ENCODE peak calls at places on chromosome 19, in eight cellular contexts. J is hypothalamus, D is smooth muscle cell of the brain vasculature, N is fibroblast of mammary gland, E is astrocyte, I is spleen, S is lower lobe of right lung, Q is bronchial epithelial cell. T is an unnamed sample.

GRCh38 chr19:56252699-56253422 is 19.7 kb upstream of the EDDM13 start:
- DNase-seq in I (peak), D (peak), Q (peak), N (peak), S (peak), J (no peak), E (peak), T (no peak)

GRCh38 chr19:38870612-38871011 is 7.5 kb downstream of the RINL start:
- DNase-seq in I (peak), S (no peak), J (no peak), N (no peak), Q (no peak), E (no peak), D (no peak), T (no peak)

GRCh38 chr19:10270180-10270615 is 722 bp upstream of the ICAM1 start:
- DNase-seq in S (peak), I (peak), N (no peak), D (no peak), J (no peak), Q (no peak), E (no peak), T (no peak)

GRCh38 chr19:12828494-12828893 is 5.9 kb downstream of the RTBDN start:
- DNase-seq in N (peak), D (no peak), E (no peak), I (no peak), J (no peak), Q (no peak), S (no peak), T (no peak)

GRCh38 chr19:19434483-19435045 is 29.1 kb downstream of the GATAD2A start:
- DNase-seq in E (peak), J (no peak), S (no peak), Q (no peak), D (no peak), I (no peak), N (peak), T (no peak)

GRCh38 chr19:46428278-46429141 is at the start of gene PNMA8C:
- DNase-seq in S (peak), Q (no peak), N (peak), I (peak), E (peak), D (no peak), J (peak), T (no peak)

GRCh38 chr19:29878973-29879654 is 62.9 kb upstream of the URI1 start:
- DNase-seq in E (peak), D (no peak), N (peak), I (peak), J (no peak), Q (peak), S (no peak), T (peak)

GRCh38 chr19:12000152-12000981 is 35.1 kb downstream of the ZNF433 start:
- DNase-seq in I (no peak), J (no peak), E (peak), D (no peak), Q (peak), N (peak), S (no peak), T (no peak)

GRCh38 chr19:1136918-1137317 is 33.1 kb downstream of the GPX4 start:
- DNase-seq in E (no peak), S (no peak), Q (no peak), I (no peak), J (no peak), D (no peak), N (no peak), T (no peak)

GRCh38 chr19:805600-806550 is 8.6 kb downstream of the PTBP1 start:
- DNase-seq in S (peak), J (no peak), I (no peak), Q (no peak), N (no peak), E (no peak), D (no peak), T (no peak)

GRCh38 chr19:42327381-42327780 is 1.9 kb downstream of the MEGF8 start:
- DNase-seq in S (no peak), I (no peak), N (no peak), E (no peak), J (no peak), Q (no peak), D (no peak), T (no peak)

GRCh38 chr19:29528350-29528945 is 2.7 kb downstream of the VSTM2B start:
- DNase-seq in D (peak), E (peak), S (no peak), Q (peak), N (peak), J (peak), I (peak), T (no peak)

GRCh38 chr19:52296400-52296772 is 583 bp upstream of the ZNF480 start:
- DNase-seq in I (no peak), E (no peak), Q (no peak), S (no peak), N (no peak), J (no peak), D (no peak), T (no peak)

GRCh38 chr19:17513801-17514200 is 2.4 kb downstream of the PGLS start:
- DNase-seq in D (no peak), N (no peak), J (no peak), E (peak), S (no peak), I (no peak), Q (no peak), T (no peak)

GRCh38 chr19:3531716-3532115 is 7.3 kb upstream of the TEKTIP1 start:
- DNase-seq in S (no peak), E (no peak), D (no peak), I (no peak), N (no peak), J (no peak), Q (no peak), T (no peak)

GRCh38 chr19:55149078-55150003 is at the start of gene TNNT1:
- DNase-seq in D (no peak), I (no peak), E (no peak), N (no peak), Q (no peak), S (no peak), J (no peak), T (no peak)

GRCh38 chr19:21786931-21787330 is 19.6 kb upstream of the ZNF100 start:
- DNase-seq in S (no peak), N (no peak), E (no peak), I (no peak), D (no peak), J (no peak), Q (no peak), T (no peak)

GRCh38 chr19:40642757-40643325 is 41.7 kb downstream of the LTBP4 start:
- DNase-seq in N (peak), Q (no peak), E (no peak), S (no peak), D (no peak), J (no peak), I (no peak), T (no peak)

GRCh38 chr19:12450817-12451216 is 10.0 kb upstream of the ZNF443 start:
- DNase-seq in N (no peak), J (no peak), Q (no peak), S (no peak), E (no peak), I (no peak), D (no peak), T (no peak)

GRCh38 chr19:13195678-13196077 is 45.5 kb downstream of the IER2 start:
- DNase-seq in I (peak), E (no peak), S (peak), D (no peak), N (no peak), Q (no peak), J (no peak), T (no peak)

GRCh38 chr19:409006-409514 is at the start of gene C2CD4C:
- DNase-seq in N (no peak), D (no peak), E (no peak), J (no peak), I (no peak), Q (no peak), S (peak), T (no peak)

GRCh38 chr19:18446811-18447359 is 9.0 kb upstream of the ISYNA1 start:
- DNase-seq in S (no peak), I (no peak), E (no peak), D (no peak), N (no peak), J (no peak), Q (no peak), T (no peak)

GRCh38 chr19:3825286-3825956 is 39.2 kb upstream of the MATK start:
- DNase-seq in Q (no peak), D (no peak), I (no peak), N (no peak), S (no peak), E (no peak), J (no peak), T (no peak)

GRCh38 chr19:50358483-50359431 is 6.7 kb downstream of the NAPSA start:
- DNase-seq in E (no peak), J (no peak), Q (no peak), I (peak), S (peak), D (no peak), N (peak), T (no peak)

GRCh38 chr19:37304190-37304883 is 66.6 kb upstream of the ZNF527 start:
- DNase-seq in N (no peak), I (peak), D (no peak), E (no peak), J (no peak), S (peak), Q (no peak), T (no peak)

GRCh38 chr19:2867025-2867991 is at the start of gene ZNF556:
- DNase-seq in D (no peak), E (no peak), I (no peak), S (no peak), N (peak), Q (peak), J (no peak), T (no peak)

GRCh38 chr19:48646192-48646911 is 365 bp upstream of the CA11 start:
- DNase-seq in Q (peak), S (peak), I (peak), N (peak), E (peak), D (peak), J (peak), T (no peak)

GRCh38 chr19:13644648-13645047 is 119.7 kb upstream of the MRI1 start:
- DNase-seq in J (no peak), N (no peak), S (no peak), Q (no peak), E (no peak), I (no peak), D (no peak), T (no peak)

T was measured in SK-N-MC.